ENCODE peak calls at places on chromosomes 12 and 14, in seven cellular contexts. X is A549, J is GM12865, V is GM06990, D is left ventricle myocardium inferior, L is foreskin fibroblast, M is transverse colon. I is an unnamed sample.

GRCh38 chr14:65354715-65355114 is 57.8 kb upstream of the FUT8 start:
- DNase-seq in X (no peak), J (no peak), D (no peak), L (no peak), V (no peak), M (no peak), I (peak)

GRCh38 chr14:74302160-74302628 is 540 bp downstream of the ABCD4 start:
- DNase-seq in X (peak), L (peak), M (no peak), D (no peak), J (peak), V (no peak), I (peak)

GRCh38 chr14:49405291-49405690 is 180.9 kb downstream of the RPS29 start:
- DNase-seq in X (no peak), J (no peak), V (no peak), L (peak), D (no peak), M (no peak), I (peak)

GRCh38 chr14:60658909-60659585 is 9.8 kb upstream of the SIX1 start:
- DNase-seq in L (peak), X (no peak), M (no peak), J (no peak), D (no peak), V (no peak), I (peak)

GRCh38 chr12:51855586-51856428 is 7.3 kb upstream of the FIGNL2 start:
- DNase-seq in X (no peak), V (no peak), J (no peak), M (no peak), D (peak), L (peak), I (no peak)

GRCh38 chr14:76720382-76720813 is 40.9 kb upstream of the VASH1 start:
- DNase-seq in J (peak), X (no peak), L (peak), M (peak), D (peak), V (peak), I (no peak)

GRCh38 chr14:21614245-21614644 is 20.5 kb downstream of the OR10G2 start:
- DNase-seq in V (no peak), X (no peak), M (no peak), L (no peak), J (no peak), D (no peak), I (no peak)

GRCh38 chr12:42987216-42987631 is 397.7 kb upstream of the PRICKLE1 start:
- DNase-seq in D (no peak), L (no peak), X (no peak), V (no peak), J (no peak), M (no peak), I (no peak)

GRCh38 chr12:105109465-105110212 is 2.1 kb downstream of the WASHC4 start:
- DNase-seq in D (no peak), J (peak), V (peak), M (no peak), L (peak), X (peak), I (no peak)

GRCh38 chr12:105107497-105108371 is at the start of gene WASHC4:
- DNase-seq in L (peak), D (peak), J (peak), X (peak), V (peak), M (peak), I (peak)

GRCh38 chr12:105107176-105107496 is 395 bp upstream of the WASHC4 start:
- DNase-seq in L (peak), M (no peak), J (no peak), D (no peak), V (no peak), X (peak), I (peak)

GRCh38 chr12:105104762-105105161 is 2.8 kb upstream of the WASHC4 start:
- DNase-seq in D (no peak), X (no peak), L (no peak), M (no peak), J (no peak), V (no peak), I (no peak)

DNA sequence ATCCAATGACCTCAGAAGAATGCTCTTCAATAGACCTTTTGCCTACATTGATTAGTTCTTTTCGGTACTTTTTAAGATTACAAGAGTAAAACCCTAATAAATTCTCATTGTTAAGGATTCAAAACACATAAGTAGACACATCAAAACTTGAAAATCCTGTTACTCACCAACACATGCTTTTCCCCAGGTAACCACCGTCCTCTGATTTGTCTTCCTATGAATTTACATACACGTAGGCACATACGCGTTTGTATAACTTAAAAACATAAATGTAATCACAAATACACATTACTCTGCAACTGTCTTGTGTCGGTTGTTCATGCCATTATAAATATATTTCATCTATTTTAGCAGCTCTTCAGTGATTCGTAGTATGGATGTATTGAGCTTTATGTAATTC is 910 bp upstream of the WASHC4 start:
- DNase-seq in V (peak), X (no peak), L (no peak), J (no peak), M (no peak), D (no peak), I (peak)
- H3K4me3 ChIP-seq in V (peak), X (peak), L (peak), J (peak), M (peak), D (peak), I (peak)

DNA sequence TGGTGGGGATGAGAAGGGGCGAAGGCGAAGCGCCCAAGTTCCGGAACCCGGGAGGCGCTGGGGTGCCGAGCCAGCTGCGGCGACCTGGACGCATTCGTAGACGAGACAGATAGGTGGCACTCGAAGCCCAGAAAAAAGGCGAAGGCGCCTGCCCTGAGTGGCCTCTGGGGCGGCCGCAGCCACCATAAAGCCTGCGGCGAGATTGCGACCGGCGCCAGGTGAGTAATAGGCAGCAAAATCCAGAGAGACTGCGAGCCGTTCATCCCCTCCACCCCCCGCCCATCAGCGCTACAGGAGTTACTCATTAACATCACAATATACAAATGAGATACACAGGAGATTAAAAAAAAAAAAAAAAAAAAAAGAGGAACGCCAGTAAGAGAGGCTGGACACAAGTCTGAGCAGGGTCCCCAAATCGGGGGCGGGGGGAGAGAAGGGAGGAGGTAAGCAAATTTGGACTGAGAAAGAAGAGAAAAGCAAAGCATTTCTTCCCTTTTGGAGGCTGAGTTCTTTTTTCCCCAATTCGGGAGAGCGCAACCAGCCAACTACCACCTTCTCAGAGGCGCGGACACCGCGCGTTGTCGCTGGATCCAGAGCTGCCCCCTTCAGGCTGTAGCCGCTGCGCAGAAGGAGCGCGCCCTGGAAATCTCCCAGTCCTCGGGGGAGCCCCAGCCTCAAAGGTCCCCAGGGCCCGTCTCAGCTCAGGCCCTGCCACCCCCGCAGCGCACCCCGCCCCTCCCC is 15.7 kb downstream of the TBX3 start:
- DNase-seq in L (peak), J (peak), X (peak), D (peak), M (peak), V (no peak), I (peak)
- H3K4me3 ChIP-seq in L (peak), J (no peak), X (peak), D (peak), M (peak), V (no peak), I (no peak)

GRCh38 chr14:104688505-104688754 is 988 bp upstream of the INF2 start:
- DNase-seq in J (no peak), X (no peak), M (no peak), V (no peak), D (no peak), L (no peak), I (no peak)
- H3K4me3 ChIP-seq in J (no peak), X (peak), M (peak), V (no peak), D (peak), L (no peak), I (peak)

DNA sequence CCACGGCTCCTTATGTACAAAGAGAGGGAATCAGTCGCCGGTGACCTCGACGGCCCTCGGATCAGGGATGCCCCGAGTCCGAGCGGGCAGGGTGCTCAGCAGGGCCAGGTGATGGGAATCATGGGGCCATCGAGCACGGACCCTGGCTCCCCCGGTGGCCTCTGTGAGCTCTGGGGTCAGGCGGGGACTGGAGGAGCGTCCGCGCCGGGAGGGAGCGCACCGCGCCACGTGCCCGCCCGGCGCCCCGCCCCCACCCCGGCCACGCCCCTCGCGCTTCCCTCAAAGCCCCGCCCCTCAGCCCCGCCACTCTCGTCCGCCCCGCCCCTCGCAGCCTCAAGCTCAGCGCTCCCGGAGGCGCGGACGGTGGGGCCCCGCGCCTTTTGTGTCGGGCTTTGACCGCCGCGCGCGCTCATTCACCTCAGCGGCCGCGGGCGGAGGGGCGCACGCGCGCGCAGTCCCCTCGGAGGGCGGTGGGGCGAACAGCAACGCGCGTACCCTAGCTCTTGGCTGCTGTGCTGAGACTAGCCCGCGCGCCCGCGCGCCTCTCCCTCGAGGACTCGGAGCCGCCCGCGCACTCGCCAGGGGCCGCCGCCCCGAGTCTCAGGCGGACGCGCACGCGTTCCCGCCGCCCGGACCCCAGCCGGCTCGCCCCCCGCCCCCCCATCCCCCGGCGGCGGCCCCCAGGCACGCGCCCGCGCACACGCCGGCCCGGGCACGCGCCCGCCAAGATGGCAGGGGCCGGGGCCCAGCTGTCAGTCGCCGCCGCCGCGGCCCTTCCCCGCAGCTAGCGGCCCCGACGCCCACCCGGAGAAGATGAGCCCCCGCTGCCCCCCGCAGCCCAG is 93.9 kb upstream of the EVL start:
- DNase-seq in D (peak), J (peak), M (peak), L (peak), V (peak), X (peak), I (peak)
- H3K4me3 ChIP-seq in D (peak), J (peak), M (peak), L (peak), V (peak), X (peak), I (peak)

DNA sequence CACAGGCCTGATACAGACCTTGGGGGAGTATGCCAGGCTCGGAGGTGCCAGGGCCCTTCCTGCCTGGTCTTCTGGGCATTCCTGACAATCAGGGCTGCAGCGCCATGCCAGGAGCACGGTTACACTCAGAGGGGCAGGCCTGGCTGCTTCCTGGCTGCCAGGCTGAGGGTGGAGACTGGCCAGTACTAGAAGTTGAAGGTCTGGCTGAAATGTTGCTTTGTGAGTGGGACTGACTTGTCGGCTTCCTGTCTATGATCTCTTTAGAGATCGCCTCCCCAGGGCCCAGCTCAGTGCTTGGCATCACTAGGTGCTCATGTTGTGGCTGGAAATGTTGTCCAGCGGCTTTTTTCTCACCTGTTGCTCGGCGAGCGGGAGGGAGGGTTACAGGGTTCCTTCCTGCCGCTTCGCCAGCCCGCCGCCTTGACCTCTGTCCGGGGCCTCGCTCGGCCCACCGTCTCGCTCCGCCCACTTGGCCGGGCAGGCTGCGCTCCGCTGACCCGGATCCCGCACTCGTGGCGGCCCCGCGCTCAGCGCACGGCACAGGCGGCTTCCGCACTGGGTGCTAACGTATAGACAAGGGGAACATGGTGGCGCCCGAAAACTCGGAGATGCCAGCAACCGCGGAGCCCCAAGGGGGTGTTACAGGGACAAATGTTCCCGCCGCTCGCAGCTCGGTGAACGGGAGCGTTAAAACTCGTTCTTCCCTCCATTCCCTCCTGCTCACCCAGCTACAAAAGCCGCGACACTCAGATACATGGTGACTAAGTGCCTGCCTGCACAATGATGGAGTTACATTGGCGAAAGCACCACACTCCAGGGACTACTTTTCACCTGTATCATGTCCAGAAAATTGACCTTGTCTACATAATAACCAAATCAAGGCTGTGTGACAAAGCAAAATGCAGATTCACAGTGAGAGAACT is 32.7 kb downstream of the PAPLN start:
- DNase-seq in M (peak), J (peak), X (no peak), D (peak), V (peak), L (peak), I (peak)
- H3K4me3 ChIP-seq in M (peak), J (peak), X (no peak), D (peak), V (peak), L (peak), I (peak)

DNA sequence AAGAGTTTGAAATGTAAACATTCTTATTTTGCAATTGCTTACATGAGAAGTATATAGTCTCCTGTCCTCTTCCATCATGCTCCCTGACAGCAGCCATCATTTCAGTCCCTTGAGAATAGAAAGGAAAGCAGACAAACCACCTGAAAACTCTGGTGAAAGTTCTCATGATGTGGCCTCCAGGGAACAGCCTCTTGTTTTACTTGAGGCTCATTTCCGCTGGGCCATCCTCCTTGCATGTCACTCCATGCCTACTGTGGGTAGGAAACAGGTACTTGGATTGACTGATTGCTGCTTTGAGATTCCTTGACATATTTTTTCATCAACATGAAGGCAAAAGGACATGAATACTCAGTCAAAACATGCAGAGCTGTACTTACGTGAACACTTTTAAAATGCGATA is 6.0 kb downstream of the SYT1 start:
- DNase-seq in X (no peak), J (peak), V (no peak), L (no peak), D (no peak), M (no peak), I (no peak)
- H3K4me3 ChIP-seq in X (no peak), J (no peak), V (no peak), L (no peak), D (no peak), M (no peak), I (no peak)

GRCh38 chr12:110667671-110668070 is 21.2 kb downstream of the HVCN1 start:
- DNase-seq in X (no peak), M (no peak), D (no peak), V (no peak), J (no peak), L (no peak), I (no peak)

GRCh38 chr12:110666892-110667291 is 22.0 kb downstream of the HVCN1 start:
- DNase-seq in L (no peak), X (no peak), V (no peak), M (no peak), J (no peak), D (no peak), I (no peak)

GRCh38 chr12:110670161-110670701 is 18.7 kb downstream of the HVCN1 start:
- DNase-seq in L (no peak), M (no peak), X (no peak), J (peak), D (no peak), V (peak), I (no peak)

GRCh38 chr12:110669193-110669502 is 19.8 kb downstream of the HVCN1 start:
- DNase-seq in V (peak), M (no peak), J (peak), L (no peak), D (no peak), X (no peak), I (no peak)

DNA sequence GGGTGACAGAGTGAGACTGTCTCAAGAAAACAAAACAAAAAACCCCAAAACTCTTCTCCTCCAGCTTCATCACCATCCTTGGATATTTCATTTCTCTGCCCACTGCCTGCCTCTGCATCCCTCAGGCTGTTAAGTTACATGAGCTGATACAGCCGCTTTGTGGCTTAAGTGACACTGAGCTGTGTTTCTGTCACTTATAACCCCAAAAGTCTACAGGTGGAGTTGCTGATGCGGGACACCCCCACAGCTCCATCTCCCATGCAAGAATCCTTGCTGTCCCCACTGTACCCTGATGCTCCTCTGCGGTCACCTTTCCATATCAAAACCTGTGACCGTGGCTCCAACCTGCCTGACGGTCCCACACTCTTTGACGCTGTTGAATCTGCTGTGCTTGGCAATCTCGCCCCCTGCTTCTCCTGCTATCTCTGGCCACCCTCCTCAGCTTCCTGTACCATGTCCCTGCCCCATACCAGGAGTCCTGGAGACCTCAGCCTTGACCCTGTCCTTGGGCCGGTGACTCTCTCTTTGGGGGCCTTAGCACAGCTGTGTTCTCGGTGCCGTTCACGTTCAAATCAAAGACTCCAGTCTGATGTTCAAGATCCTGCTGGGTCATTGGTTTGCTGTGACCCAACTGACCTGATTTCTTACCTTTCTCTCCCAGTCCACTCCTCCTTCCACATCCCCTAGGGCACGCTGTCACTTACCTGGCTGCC is 20.3 kb downstream of the HVCN1 start:
- DNase-seq in V (peak), X (no peak), L (no peak), D (no peak), J (peak), M (no peak), I (no peak)
- H3K4me3 ChIP-seq in V (peak), X (no peak), L (no peak), D (no peak), J (peak), M (no peak), I (no peak)

GRCh38 chr14:80638620-80639215 is 302.8 kb downstream of the CEP128 start:
- DNase-seq in J (no peak), L (peak), V (no peak), M (no peak), X (peak), D (no peak), I (peak)
- H3K4me3 ChIP-seq in J (no peak), L (no peak), V (no peak), M (no peak), X (no peak), D (no peak), I (no peak)